ENCODE peak calls at places on chromosomes 7 and 10, in eight cellular contexts. U, Q, H, V, W, L, Y and T are unnamed samples. For H3K4me1, the result is how much of the 10 kb centered on the place peaks cover.

GRCh38 chr10:3857318-3857717 is 72.3 kb upstream of the KLF6 start:
- DNase-seq in W (no peak), H (no peak), V (no peak), L (no peak), Y (no peak), Q (no peak), U (no peak), T (no peak)

GRCh38 chr10:48551796-48552591 is 52.9 kb downstream of the ARHGAP22 start:
- DNase-seq in U (no peak), W (no peak), Y (peak), V (peak), H (no peak), L (peak), Q (peak), T (no peak)

GRCh38 chr10:11881477-11882417 is 58.6 kb downstream of the PROSER2 start:
- DNase-seq in W (no peak), U (no peak), V (no peak), L (peak), Y (no peak), H (no peak), Q (peak), T (no peak)

GRCh38 chr10:14532473-14533251 is 201.9 kb upstream of the FRMD4A start:
- DNase-seq in V (no peak), W (no peak), Q (no peak), U (no peak), Y (no peak), L (peak), H (no peak), T (no peak)

GRCh38 chr10:126080303-126080825 is 184.0 kb downstream of the FANK1 start:
- DNase-seq in Y (no peak), U (no peak), Q (no peak), L (no peak), H (no peak), W (no peak), V (no peak), T (no peak)

GRCh38 chr7:74026406-74027123 is 1.4 kb upstream of the ELN start:
- DNase-seq in L (peak), Q (peak), U (peak), Y (peak), W (peak), H (peak), V (peak), T (peak)

GRCh38 chr10:99084161-99084560 is 151.5 kb downstream of the HPSE2 start:
- DNase-seq in Q (no peak), H (no peak), U (no peak), V (no peak), W (no peak), L (no peak), Y (no peak), T (no peak)

GRCh38 chr10:132844069-132844809 is 58.3 kb upstream of the NKX6-2 start:
- DNase-seq in V (no peak), Q (no peak), Y (no peak), L (no peak), W (no peak), H (no peak), U (no peak), T (peak)

GRCh38 chr7:78020131-78020873 is 221.7 kb downstream of the PHTF2 start:
- DNase-seq in Y (peak), H (no peak), V (peak), Q (peak), L (peak), W (peak), U (peak), T (no peak)

GRCh38 chr10:112227331-112227961 is 43.9 kb upstream of the GPAM start:
- DNase-seq in Q (peak), V (no peak), W (no peak), L (no peak), U (no peak), Y (no peak), H (peak), T (no peak)

GRCh38 chr10:63430091-63430998 is 35.4 kb downstream of the JMJD1C start:
- DNase-seq in Y (no peak), U (no peak), W (no peak), Q (peak), V (no peak), H (no peak), L (peak), T (no peak)

GRCh38 chr7:151725844-151726770 is 150.8 kb downstream of the PRKAG2 start:
- DNase-seq in L (no peak), H (no peak), V (no peak), W (no peak), U (no peak), Q (no peak), Y (no peak), T (no peak)

GRCh38 chr10:68118657-68119056 is 9.4 kb downstream of the MYPN start:
- DNase-seq in W (no peak), H (no peak), L (no peak), U (no peak), Q (no peak), Y (no peak), V (no peak), T (no peak)

GRCh38 chr7:94620703-94621118 is 35.2 kb downstream of the SGCE start:
- DNase-seq in U (peak), L (peak), V (peak), Y (peak), H (peak), Q (peak), W (peak), T (peak)

GRCh38 chr10:131146790-131147189 is 164.7 kb downstream of the TCERG1L start:
- DNase-seq in U (no peak), H (peak), L (no peak), W (no peak), Q (no peak), Y (no peak), V (no peak), T (peak)

GRCh38 chr7:104793066-104793465 is 220.9 kb upstream of the KMT2E start:
- DNase-seq in U (no peak), L (no peak), Y (no peak), V (no peak), Q (no peak), H (no peak), W (no peak), T (no peak)

GRCh38 chr10:119211176-119211575 is 3.8 kb downstream of the GRK5 start:
- DNase-seq in L (peak), H (no peak), U (no peak), W (peak), Y (no peak), Q (peak), V (no peak), T (no peak)

GRCh38 chr10:35339946-35340345 is 3.6 kb downstream of the CCNY start:
- DNase-seq in V (no peak), Y (no peak), L (peak), Q (peak), H (no peak), U (no peak), W (no peak), T (no peak)

GRCh38 chr10:88045544-88046415 is 182.4 kb downstream of the PTEN start:
- DNase-seq in L (no peak), Y (no peak), V (no peak), H (no peak), Q (no peak), U (no peak), W (no peak), T (no peak)

GRCh38 chr7:124784879-124785818 is 19.6 kb upstream of the GPR37 start:
- DNase-seq in H (no peak), W (no peak), Y (peak), L (peak), V (no peak), Q (peak), U (peak), T (no peak)

GRCh38 chr7:138002096-138002827 is 376 bp upstream of the CREB3L2 start:
- DNase-seq in U (peak), W (peak), Q (peak), L (peak), V (peak), H (peak), Y (peak), T (peak)

GRCh38 chr10:101566333-101567164 is 21.5 kb downstream of the POLL start:
- DNase-seq in Y (peak), Q (peak), L (peak), U (no peak), V (no peak), W (peak), H (no peak), T (no peak)

GRCh38 chr7:38182450-38182849 is 4.4 kb downstream of the STARD3NL start:
- DNase-seq in U (no peak), W (no peak), H (no peak), Q (no peak), V (no peak), L (no peak), Y (no peak), T (no peak)
- H3K4me3 ChIP-seq in U (no peak), W (no peak), H (no peak), Q (no peak), V (no peak), L (no peak), Y (no peak), T (no peak)

GRCh38 chr7:157928171-157928794 is 591.5 kb downstream of the DNAJB6 start:
- DNase-seq in W (no peak), H (no peak), V (no peak), Y (no peak), U (no peak), Q (no peak), L (no peak), T (no peak)

GRCh38 chr7:157930441-157930840 is 593.6 kb downstream of the DNAJB6 start:
- DNase-seq in Q (no peak), W (no peak), U (no peak), Y (no peak), H (no peak), L (no peak), V (no peak), T (no peak)

GRCh38 chr7:157927313-157927925 is 590.6 kb downstream of the DNAJB6 start:
- DNase-seq in W (no peak), U (no peak), V (no peak), Q (no peak), L (no peak), Y (no peak), H (no peak), T (no peak)

GRCh38 chr7:157929671-157930070 is 592.9 kb downstream of the DNAJB6 start:
- DNase-seq in H (no peak), V (no peak), U (no peak), Y (no peak), L (no peak), Q (no peak), W (no peak), T (no peak)

DNA sequence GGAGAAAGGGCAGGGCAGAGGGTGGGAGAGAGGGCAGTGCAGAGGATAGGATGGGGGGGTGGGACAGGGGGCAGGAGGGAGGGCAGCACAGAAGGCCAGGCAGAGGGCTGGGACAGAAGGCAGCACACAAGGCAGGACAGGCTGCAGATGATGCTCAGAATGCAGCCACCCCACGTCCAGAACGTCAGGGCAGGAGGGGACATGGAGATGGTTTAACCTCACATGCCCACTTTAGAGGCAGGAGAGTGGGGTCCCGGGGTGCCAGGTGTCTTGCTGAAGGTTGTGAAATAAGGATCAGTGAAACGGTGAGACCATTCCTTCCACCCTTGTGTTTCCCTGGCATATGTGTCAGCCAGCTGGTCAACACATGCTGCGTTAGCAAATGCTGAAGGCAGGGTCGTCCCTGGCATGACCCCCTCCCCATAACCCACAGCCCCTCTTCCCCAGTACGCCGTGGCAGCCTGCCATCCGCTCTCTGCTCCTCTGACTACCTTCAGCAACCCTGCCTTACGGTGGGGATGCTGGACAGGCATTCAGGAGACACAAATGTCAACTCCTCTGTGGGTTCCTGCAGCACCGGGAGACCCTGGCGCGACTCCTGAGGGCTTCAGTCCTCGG is 592.1 kb downstream of the DNAJB6 start:
- DNase-seq in H (no peak), V (no peak), W (no peak), Y (no peak), U (no peak), Q (no peak), L (no peak), T (no peak)
- H3K27ac ChIP-seq in H (no peak), V (no peak), W (no peak), Y (no peak), U (no peak), Q (no peak), L (no peak), T (no peak)

DNA sequence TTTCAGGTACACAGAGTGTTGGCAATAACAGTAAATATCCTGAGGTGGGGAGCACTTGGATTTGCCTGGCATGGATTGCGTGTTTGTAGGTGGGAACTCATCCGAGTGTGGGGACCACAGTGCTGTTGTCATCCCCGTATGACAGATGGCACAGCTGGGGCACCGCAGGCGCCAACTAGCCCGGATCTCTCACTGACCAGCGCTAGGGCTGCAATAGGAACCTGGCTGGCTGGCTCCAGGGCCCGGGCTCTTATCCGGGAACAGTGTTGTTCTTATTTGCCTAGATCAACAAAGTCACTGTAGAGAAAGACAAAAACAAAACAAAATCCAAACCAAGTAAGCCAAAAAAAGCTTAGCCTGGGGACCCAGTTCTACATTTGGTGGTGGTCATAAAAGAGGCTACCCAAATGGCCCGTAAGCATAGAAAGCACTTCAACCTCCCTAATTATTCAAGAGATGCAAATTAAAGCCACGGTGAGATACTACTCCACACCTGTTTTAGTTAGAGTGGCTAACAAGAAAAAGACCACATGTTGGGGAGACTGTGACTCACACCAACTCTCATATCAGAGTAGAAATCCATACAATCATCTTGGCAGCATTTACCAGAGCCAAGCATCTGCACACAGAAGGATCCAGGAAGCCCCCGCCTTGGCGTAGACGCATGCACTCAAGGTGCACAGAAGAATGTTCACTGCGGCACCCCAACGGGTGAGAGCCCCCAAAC is 27.2 kb upstream of the PFKFB3 start:
- DNase-seq in U (no peak), V (no peak), L (no peak), W (no peak), Q (no peak), Y (peak), H (no peak), T (no peak)
- H3K4me1 ChIP-seq in U (under half), V (under half), L (under half), W (under half), Q (under half), Y (half or more), H (under half), T (under half)

GRCh38 chr7:101705327-101705726 is 76.2 kb upstream of the MYL10 start:
- DNase-seq in W (no peak), Q (peak), Y (no peak), U (no peak), V (no peak), L (peak), H (no peak), T (no peak)
- H3K4me3 ChIP-seq in W (no peak), Q (no peak), Y (no peak), U (no peak), V (no peak), L (no peak), H (no peak), T (no peak)

DNA sequence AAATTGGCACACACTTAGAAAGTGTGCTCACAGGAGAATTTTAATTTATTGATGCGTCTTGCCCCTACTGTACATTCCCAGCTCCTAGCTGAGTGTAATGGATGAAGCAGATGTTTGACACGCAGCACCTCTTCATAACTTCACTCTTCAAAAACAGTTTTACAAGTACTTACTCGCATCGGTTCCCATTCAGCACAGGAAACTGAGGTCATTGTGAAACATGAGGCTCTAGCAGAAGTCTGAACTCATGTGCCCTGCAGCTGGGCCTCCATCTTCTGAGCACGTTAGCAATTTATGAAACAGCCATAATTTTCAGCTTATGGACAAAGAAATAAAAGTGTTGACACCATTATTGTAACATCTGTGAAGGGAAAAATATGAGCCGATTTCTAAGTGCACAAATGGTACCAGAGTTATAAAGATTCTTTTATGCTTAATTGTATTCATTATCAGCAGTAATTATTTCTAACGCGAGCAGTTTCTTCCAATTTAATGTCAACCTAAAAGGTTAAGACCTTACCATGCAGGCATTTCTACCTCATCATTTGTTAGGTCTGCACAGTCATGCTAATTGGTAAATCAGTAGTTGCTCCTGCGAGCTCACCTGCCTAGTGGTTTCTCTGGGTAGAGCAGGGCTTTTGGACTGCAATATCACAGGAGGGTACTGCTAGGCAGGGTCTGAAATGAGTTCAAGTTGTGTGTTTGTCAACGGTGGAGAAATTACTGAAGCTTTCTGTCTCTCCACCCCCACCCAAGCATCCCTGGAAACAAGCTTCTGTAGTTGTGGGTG is 558.7 kb upstream of the MGMT start:
- DNase-seq in Q (no peak), H (no peak), L (no peak), U (no peak), Y (no peak), V (no peak), W (no peak), T (no peak)
- H3K27ac ChIP-seq in Q (no peak), H (no peak), L (no peak), U (no peak), Y (no peak), V (no peak), W (no peak), T (peak)

DNA sequence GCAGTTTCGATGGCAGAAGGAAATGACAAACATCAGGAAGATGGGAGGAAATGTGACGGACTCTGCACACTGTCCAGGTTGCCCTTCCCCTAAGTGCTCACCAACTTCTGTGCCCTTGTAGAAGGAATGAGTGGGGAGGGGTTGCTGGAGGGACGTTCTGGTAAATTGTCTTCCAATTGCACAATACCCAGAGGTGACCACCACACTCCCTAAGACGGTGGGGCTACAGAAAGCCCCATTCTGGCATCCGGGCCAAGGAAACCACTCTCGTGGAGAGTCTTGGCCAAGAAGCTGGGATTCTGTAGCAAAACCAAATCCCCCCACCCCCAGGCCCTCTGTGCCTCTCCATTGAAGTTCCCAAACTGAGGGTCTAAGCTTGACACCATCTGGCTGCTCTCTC is 37.1 kb downstream of the ZMIZ1 start:
- DNase-seq in W (no peak), H (no peak), L (no peak), Y (no peak), V (no peak), Q (no peak), U (no peak), T (no peak)
- H3K4me1 ChIP-seq in W (under half), H (half or more), L (under half), Y (half or more), V (under half), Q (half or more), U (under half), T (half or more)

GRCh38 chr10:92693534-92693893 is 3.8 kb downstream of the HHEX start:
- DNase-seq in V (no peak), L (no peak), W (no peak), U (no peak), H (no peak), Y (no peak), Q (no peak), T (no peak)

GRCh38 chr10:92691042-92691590 is 1.4 kb downstream of the HHEX start:
- DNase-seq in U (no peak), H (peak), Y (no peak), W (peak), V (no peak), Q (no peak), L (no peak), T (peak)

GRCh38 chr10:92692085-92692671 is 2.4 kb downstream of the HHEX start:
- DNase-seq in W (no peak), L (no peak), U (no peak), V (no peak), H (no peak), Q (no peak), Y (no peak), T (peak)

GRCh38 chr10:92691591-92692084 is 1.9 kb downstream of the HHEX start:
- DNase-seq in Y (peak), Q (no peak), V (peak), L (no peak), W (peak), U (no peak), H (peak), T (peak)

GRCh38 chr10:92692697-92693533 is 3.2 kb downstream of the HHEX start:
- DNase-seq in W (no peak), U (no peak), L (no peak), H (no peak), Y (no peak), Q (no peak), V (no peak), T (no peak)
- H3K4me3 ChIP-seq in W (no peak), U (no peak), L (no peak), H (peak), Y (peak), Q (no peak), V (peak), T (peak)